ENCODE peak calls at places on chromosome 1, in ten cellular contexts. P is heart right ventricle, Q is dorsolateral prefrontal cortex, V is GM12865, E is AG04450, M is cardiac muscle cell, I is psoas muscle, O is ovary, B is cardiac fibroblast, H is astrocyte of the cerebellum. X is an unnamed sample.

GRCh38 chr1:246687002-246687401 is 37.2 kb upstream of the SCCPDH start:
- DNase-seq in E (no peak), Q (no peak), V (no peak), H (no peak), B (no peak), O (no peak), I (no peak), M (peak), P (no peak), X (no peak)

GRCh38 chr1:164764333-164764732 is 205.3 kb downstream of the PBX1 start:
- DNase-seq in P (no peak), H (no peak), Q (no peak), O (no peak), B (peak), E (no peak), M (no peak), V (no peak), I (no peak), X (peak)

GRCh38 chr1:243507001-243507671 is 251.3 kb downstream of the SDCCAG8 start:
- DNase-seq in O (no peak), E (no peak), P (no peak), V (no peak), B (no peak), Q (no peak), I (no peak), M (no peak), H (no peak), X (no peak)

GRCh38 chr1:47231314-47232186 is 475 bp downstream of the TAL1 start:
- DNase-seq in O (no peak), Q (no peak), M (peak), E (no peak), P (peak), H (peak), V (peak), I (no peak), B (peak), X (peak)

GRCh38 chr1:24964811-24965570 is 34.9 kb upstream of the RUNX3 start:
- DNase-seq in B (no peak), Q (no peak), I (peak), M (no peak), P (no peak), E (no peak), H (peak), V (peak), O (no peak), X (peak)

GRCh38 chr1:72623299-72623708 is 341.0 kb upstream of the NEGR1 start:
- DNase-seq in B (peak), I (no peak), Q (no peak), M (peak), V (peak), H (no peak), P (no peak), O (no peak), E (peak), X (peak)

GRCh38 chr1:110674337-110675059 is at the start of gene KCNA3:
- DNase-seq in H (no peak), Q (peak), O (peak), I (peak), B (no peak), E (no peak), P (peak), V (peak), M (peak), X (no peak)

GRCh38 chr1:109216662-109217061 is 2.9 kb downstream of the SARS1 start:
- DNase-seq in M (no peak), Q (no peak), V (no peak), B (no peak), H (no peak), I (no peak), E (no peak), O (no peak), P (no peak), X (no peak)

GRCh38 chr1:119139857-119140176 is 636 bp downstream of the WARS2 start:
- DNase-seq in H (no peak), Q (no peak), V (no peak), I (no peak), E (no peak), B (no peak), M (no peak), P (no peak), O (no peak), X (no peak)

GRCh38 chr1:160707171-160708109 is 4.2 kb downstream of the CD48 start:
- DNase-seq in I (no peak), M (no peak), H (no peak), O (no peak), P (no peak), V (peak), B (no peak), E (no peak), Q (no peak), X (no peak)

GRCh38 chr1:11653101-11653601 is 1.1 kb downstream of the FBXO2 start:
- DNase-seq in B (no peak), E (no peak), I (peak), P (no peak), H (no peak), V (no peak), Q (no peak), O (no peak), M (no peak), X (no peak)

GRCh38 chr1:244065960-244066388 is 14.9 kb downstream of the ZBTB18 start:
- DNase-seq in V (no peak), H (peak), M (no peak), P (no peak), I (no peak), Q (no peak), B (peak), O (no peak), E (peak), X (peak)

GRCh38 chr1:105556266-105556665 is 1500.2 kb upstream of the PRMT6 start:
- DNase-seq in H (no peak), B (no peak), P (no peak), I (no peak), M (no peak), V (no peak), Q (no peak), O (no peak), E (no peak), X (no peak)

GRCh38 chr1:103156966-103157365 is 48.6 kb upstream of the COL11A1 start:
- DNase-seq in I (no peak), Q (no peak), V (no peak), E (no peak), H (peak), O (no peak), P (no peak), B (peak), M (no peak), X (peak)

GRCh38 chr1:24795236-24795635 is 50.0 kb downstream of the CLIC4 start:
- DNase-seq in P (no peak), M (no peak), Q (no peak), V (no peak), O (no peak), B (peak), E (no peak), I (no peak), H (no peak), X (peak)

GRCh38 chr1:47384083-47384482 is 32.0 kb upstream of the FOXE3 start:
- DNase-seq in B (no peak), M (no peak), I (no peak), P (no peak), O (no peak), V (no peak), E (no peak), H (no peak), Q (no peak), X (no peak)

GRCh38 chr1:10640079-10640578 is 156.3 kb downstream of the CASZ1 start:
- DNase-seq in B (no peak), O (no peak), E (no peak), M (peak), Q (no peak), H (no peak), P (peak), V (no peak), I (no peak), X (no peak)

GRCh38 chr1:23799570-23800395 is 771 bp downstream of the GALE start:
- DNase-seq in E (no peak), M (peak), H (no peak), O (peak), P (peak), Q (peak), V (peak), B (peak), I (peak), X (peak)

GRCh38 chr1:115641762-115642167 is at the start of gene VANGL1:
- DNase-seq in H (peak), E (no peak), O (peak), Q (no peak), B (peak), V (peak), I (peak), P (peak), M (peak), X (peak)

GRCh38 chr1:67557731-67558448 is 127.1 kb upstream of the GADD45A start:
- DNase-seq in M (no peak), P (no peak), B (no peak), V (no peak), E (no peak), Q (no peak), O (no peak), I (no peak), H (no peak), X (no peak)

GRCh38 chr1:67561704-67562113 is 123.3 kb upstream of the GADD45A start:
- DNase-seq in P (peak), I (peak), B (peak), V (peak), H (peak), M (peak), Q (peak), E (peak), O (peak), X (peak)

GRCh38 chr1:67558449-67559193 is 126.4 kb upstream of the GADD45A start:
- DNase-seq in M (no peak), Q (no peak), E (no peak), H (no peak), O (no peak), P (no peak), V (no peak), B (no peak), I (no peak), X (no peak)

GRCh38 chr1:67560580-67561285 is 124.3 kb upstream of the GADD45A start:
- DNase-seq in E (no peak), B (peak), P (no peak), M (no peak), Q (no peak), V (no peak), H (no peak), O (no peak), I (no peak), X (peak)

GRCh38 chr1:67559222-67559700 is 125.7 kb upstream of the GADD45A start:
- DNase-seq in V (no peak), O (peak), M (no peak), Q (peak), H (no peak), E (no peak), B (peak), P (peak), I (peak), X (peak)
- H3K4me3 ChIP-seq in V (no peak), O (peak), M (no peak), Q (peak), H (no peak), E (peak), B (no peak), P (peak), I (peak), X (peak)

GRCh38 chr1:156682166-156682890 is 5.1 kb upstream of the NES start:
- DNase-seq in M (no peak), I (no peak), Q (no peak), B (no peak), O (no peak), E (no peak), V (no peak), H (no peak), P (no peak), X (no peak)
- TF ChIP-seq CTCF in M (no peak), I (no peak), Q (no peak), B (no peak), O (no peak), E (no peak), V (no peak), H (no peak), P (no peak), X (peak)

GRCh38 chr1:1426961-1427934 is 6.2 kb upstream of the ANKRD65 start:
- DNase-seq in I (no peak), B (no peak), H (no peak), P (peak), V (no peak), E (no peak), M (peak), O (no peak), Q (peak), X (no peak)
- H3K4me3 ChIP-seq in I (peak), B (no peak), H (peak), P (peak), V (no peak), E (peak), M (peak), O (peak), Q (peak), X (peak)

GRCh38 chr1:151534662-151535278 is 5.3 kb upstream of the TUFT1 start:
- DNase-seq in O (peak), B (peak), H (no peak), P (peak), E (no peak), I (peak), V (peak), M (peak), Q (peak), X (peak)
- TF ChIP-seq CTCF in O (peak), B (peak), H (peak), P (peak), E (peak), I (peak), V (peak), M (peak), Q (peak), X (peak)

X was measured in AG10803.